ENCODE peak calls at places on chromosomes 7 and 10, in five cellular contexts. F, P, S, L and G are unnamed samples.

GRCh38 chr7:99170065-99170729 is 26.3 kb upstream of the SMURF1 start:
- DNase-seq in F (no peak), P (no peak), S (no peak), L (no peak), G (no peak)

GRCh38 chr7:79786187-79786586 is 332.7 kb upstream of the MAGI2 start:
- DNase-seq in F (no peak), P (no peak), S (no peak), L (no peak), G (no peak)

GRCh38 chr7:81638216-81638615 is 131.6 kb downstream of the HGF start:
- DNase-seq in F (peak; percentile 85), P (no peak), S (peak; percentile 92), L (no peak), G (peak; percentile 82)

GRCh38 chr7:45421096-45421495 is 153.1 kb upstream of the ADCY1 start:
- DNase-seq in F (no peak), P (no peak), S (peak; percentile 51), L (no peak), G (peak; percentile 42)

GRCh38 chr10:96021332-96021731 is 22.1 kb upstream of the CCNJ start:
- DNase-seq in F (no peak), P (no peak), S (no peak), L (no peak), G (no peak)

GRCh38 chr7:38300175-38300574 is 26.7 kb upstream of the TARP start:
- DNase-seq in F (no peak), P (no peak), S (no peak), L (no peak), G (no peak)

GRCh38 chr10:108434818-108435217 is 1270.3 kb upstream of the SORCS1 start:
- DNase-seq in F (no peak), P (no peak), S (no peak), L (no peak), G (no peak)

GRCh38 chr10:19782430-19783089 is 33.7 kb upstream of the PLXDC2 start:
- DNase-seq in F (no peak), P (no peak), S (no peak), L (no peak), G (no peak)

GRCh38 chr10:54983255-54983654 is 182.2 kb upstream of the PCDH15 start:
- DNase-seq in F (no peak), P (no peak), S (no peak), L (no peak), G (peak; percentile 5)

GRCh38 chr10:59006511-59007306 is 169.7 kb upstream of the PHYHIPL start:
- DNase-seq in F (no peak), P (peak; percentile 63), S (peak; percentile 89), L (no peak), G (peak; percentile 51)

GRCh38 chr7:92810242-92810611 is 26.1 kb downstream of the CDK6 start:
- DNase-seq in F (no peak), P (no peak), S (no peak), L (no peak), G (no peak)

GRCh38 chr10:103555712-103556111 is 62.2 kb downstream of the NEURL1 start:
- DNase-seq in F (no peak), P (no peak), S (no peak), L (peak; percentile 47), G (no peak)
- H3K4me3 ChIP-seq in F (peak overlapping the region; percentile 49), P (no peak overlapping the region), S (peak overlapping the region; percentile 57), L (peak overlapping the region; percentile 71), G (no peak overlapping the region)

GRCh38 chr10:116737582-116738358 is 4.6 kb downstream of the HSPA12A start:
- DNase-seq in F (no peak), P (no peak), S (no peak), L (no peak), G (no peak)
- TF ChIP-seq CTCF in F (peak; percentile 50), P (peak; percentile 48), S (peak; percentile 25), L (no peak), G (peak; percentile 41)

GRCh38 chr7:123771256-123771655 is 22.5 kb upstream of the WASL start:
- DNase-seq in F (no peak), P (no peak), S (no peak), L (no peak), G (no peak)
- H3K4me3 ChIP-seq in F (no peak overlapping the region), P (no peak overlapping the region), S (no peak overlapping the region), L (no peak overlapping the region), G (no peak overlapping the region)

DNA sequence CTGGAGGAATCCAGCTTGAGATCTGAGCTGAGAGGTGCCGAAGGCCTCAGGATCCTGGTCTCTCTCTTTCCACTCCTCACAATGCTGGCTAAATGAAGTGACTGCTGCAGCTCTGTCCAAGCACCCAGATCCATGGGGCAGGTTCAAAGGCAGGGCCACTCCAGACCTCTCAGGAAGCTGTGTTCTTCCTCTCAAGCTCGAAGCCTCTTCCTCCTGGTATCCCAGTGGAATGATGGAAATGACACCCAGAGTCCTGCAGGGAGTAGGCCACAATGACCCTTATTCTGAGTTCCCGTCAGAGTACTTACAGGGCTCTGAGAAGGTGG is 574.1 kb downstream of the GRID1 start:
- DNase-seq in F (no peak), P (no peak), S (no peak), L (no peak), G (no peak)
- TF ChIP-seq CTCF in F (no peak), P (no peak), S (no peak), L (no peak), G (no peak)

GRCh38 chr10:119024882-119025281 is 4.6 kb upstream of the NANOS1 start:
- DNase-seq in F (no peak), P (no peak), S (no peak), L (no peak), G (no peak)
- H3K4me3 ChIP-seq in F (no peak overlapping the region), P (no peak overlapping the region), S (no peak overlapping the region), L (no peak overlapping the region), G (no peak overlapping the region)

GRCh38 chr10:26665080-26666048 is 32.1 kb upstream of the PDSS1 start:
- DNase-seq in F (no peak), P (no peak), S (no peak), L (no peak), G (no peak)
- TF ChIP-seq CTCF in F (no peak), P (no peak), S (no peak), L (no peak), G (no peak)

DNA sequence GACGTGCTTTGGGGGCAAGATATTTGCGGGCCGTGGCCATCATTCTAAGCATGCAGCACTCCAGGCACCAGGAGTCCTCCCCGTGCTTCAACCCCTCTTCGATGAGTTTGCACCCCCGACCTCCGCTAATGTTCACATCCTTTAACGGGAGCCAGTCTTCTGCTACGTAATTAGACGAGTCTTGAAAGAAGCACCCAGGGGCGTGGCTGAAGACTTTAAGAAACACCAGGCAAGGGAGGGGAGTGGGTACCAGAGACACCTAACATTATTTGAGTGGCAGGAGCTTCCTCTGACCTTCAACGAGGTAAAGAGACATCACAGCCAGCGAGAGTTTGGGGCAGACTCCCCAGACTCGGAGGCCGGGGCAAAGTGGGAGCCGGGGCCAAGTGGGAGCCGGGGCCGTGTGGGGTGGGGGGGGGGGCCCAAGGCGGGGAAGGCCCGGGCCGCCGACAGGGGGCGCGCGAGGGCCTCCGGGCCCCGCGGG is 31.1 kb upstream of the TOMM7 start:
- DNase-seq in F (no peak), P (no peak), S (peak; percentile 19), L (no peak), G (no peak)
- H3K4me3 ChIP-seq in F (peak overlapping the region; percentile 66), P (peak overlapping the region; percentile 67), S (peak overlapping the region; percentile 72), L (peak overlapping the region; percentile 78), G (peak overlapping the region; percentile 70)